ENCODE peak calls at places on chromosomes 13 and 19, in eight cellular contexts. Y, O, U, S, G, W, Q and Z are unnamed samples.

GRCh38 chr13:47252627-47253026 is 355.8 kb upstream of the HTR2A start:
- DNase-seq in O (no peak), Y (no peak), S (no peak), U (no peak), Q (no peak), G (no peak), W (no peak), Z (no peak)

GRCh38 chr19:18541258-18541991 is 1.9 kb downstream of the FKBP8 start:
- DNase-seq in Y (no peak), S (no peak), W (no peak), U (no peak), G (no peak), Q (no peak), O (no peak), Z (no peak)

GRCh38 chr13:34114581-34114980 is 296.6 kb downstream of the RFC3 start:
- DNase-seq in Y (peak), S (no peak), U (no peak), O (no peak), G (no peak), Q (peak), W (no peak), Z (peak)

GRCh38 chr19:31118292-31118925 is 230.8 kb downstream of the TSHZ3 start:
- DNase-seq in G (no peak), S (no peak), Y (no peak), W (no peak), Q (no peak), U (no peak), O (no peak), Z (no peak)

GRCh38 chr19:34503546-34504272 is 22.2 kb downstream of the WTIP start:
- DNase-seq in G (no peak), S (no peak), Q (no peak), O (no peak), W (no peak), Y (no peak), U (no peak), Z (no peak)

GRCh38 chr19:41302624-41303351 is 7.2 kb upstream of the CCDC97 start:
- DNase-seq in Q (peak), O (peak), S (no peak), G (no peak), U (no peak), Y (peak), W (no peak), Z (no peak)

GRCh38 chr19:13103585-13103923 is 896 bp upstream of the LYL1 start:
- DNase-seq in O (no peak), U (no peak), Q (peak), G (no peak), W (peak), S (no peak), Y (no peak), Z (peak)

GRCh38 chr13:97160421-97160820 is 61.7 kb upstream of the MBNL2 start:
- DNase-seq in Y (no peak), G (no peak), U (no peak), O (no peak), W (no peak), S (no peak), Q (no peak), Z (no peak)

GRCh38 chr13:111216166-111216960 is 101.3 kb downstream of the ARHGEF7 start:
- DNase-seq in O (peak), G (peak), Y (peak), W (no peak), S (no peak), U (no peak), Q (no peak), Z (peak)

GRCh38 chr13:39501711-39502324 is 101.2 kb downstream of the LHFPL6 start:
- DNase-seq in U (no peak), W (no peak), G (no peak), Q (no peak), S (no peak), O (no peak), Y (no peak), Z (no peak)

GRCh38 chr19:14672043-14672872 is 2.4 kb downstream of the ADGRE3 start:
- DNase-seq in Y (no peak), U (no peak), Q (peak), O (no peak), W (no peak), S (no peak), G (no peak), Z (no peak)

GRCh38 chr19:1082928-1083816 is 12.0 kb downstream of the POLR2E start:
- DNase-seq in O (no peak), S (no peak), W (no peak), U (no peak), G (no peak), Q (no peak), Y (no peak), Z (no peak)

GRCh38 chr13:33524086-33524485 is 238.5 kb upstream of the STARD13 start:
- DNase-seq in Y (no peak), G (no peak), O (no peak), S (peak), U (peak), Q (no peak), W (no peak), Z (no peak)

GRCh38 chr13:66353664-66354063 is 876.5 kb downstream of the PCDH9 start:
- DNase-seq in S (no peak), Y (no peak), O (no peak), W (no peak), Q (no peak), U (no peak), G (peak), Z (no peak)

GRCh38 chr13:33624740-33625139 is 193.2 kb upstream of the RFC3 start:
- DNase-seq in O (no peak), Q (no peak), G (no peak), Y (no peak), U (no peak), W (no peak), S (no peak), Z (no peak)

GRCh38 chr13:110372676-110373075 is 65.6 kb downstream of the COL4A2 start:
- DNase-seq in G (no peak), O (no peak), S (no peak), Q (no peak), Y (no peak), U (no peak), W (no peak), Z (no peak)

GRCh38 chr13:76992548-76993001 is 694 bp downstream of the CLN5 start:
- DNase-seq in G (no peak), U (peak), S (no peak), O (no peak), Y (no peak), W (peak), Q (no peak), Z (no peak)

GRCh38 chr13:27005556-27005955 is 166.1 kb downstream of the USP12 start:
- DNase-seq in Q (no peak), S (no peak), U (no peak), O (no peak), W (no peak), G (peak), Y (no peak), Z (peak)

GRCh38 chr19:3575260-3575741 is 2.6 kb downstream of the HMG20B start:
- DNase-seq in Q (peak), W (peak), Y (no peak), U (no peak), O (no peak), S (no peak), G (peak), Z (no peak)

GRCh38 chr13:42247883-42248282 is 24.1 kb upstream of the AKAP11 start:
- DNase-seq in U (no peak), Y (no peak), W (no peak), O (no peak), S (no peak), G (no peak), Q (no peak), Z (no peak)

GRCh38 chr13:113158946-113159345 is 498 bp downstream of the PROZ start:
- DNase-seq in U (no peak), Y (no peak), O (no peak), Q (no peak), S (no peak), W (no peak), G (no peak), Z (no peak)

GRCh38 chr19:10936661-10937084 is 8.1 kb downstream of the TIMM29 start:
- DNase-seq in S (peak), Q (peak), W (peak), O (no peak), U (peak), Y (peak), G (peak), Z (peak)

GRCh38 chr19:38970664-38971532 is 4.6 kb downstream of the FBXO17 start:
- DNase-seq in Y (no peak), U (peak), S (no peak), G (no peak), W (no peak), Q (no peak), O (no peak), Z (no peak)

GRCh38 chr19:16594681-16595091 is 22.5 kb upstream of the SLC35E1 start:
- DNase-seq in S (no peak), W (no peak), O (no peak), U (no peak), G (no peak), Q (peak), Y (no peak), Z (no peak)

GRCh38 chr13:44816701-44817684 is 172.3 kb downstream of the NUFIP1 start:
- DNase-seq in Y (no peak), Q (no peak), G (no peak), S (no peak), U (peak), O (no peak), W (no peak), Z (no peak)

GRCh38 chr13:93984876-93985275 is 494.6 kb downstream of the DCT start:
- DNase-seq in Y (no peak), W (no peak), U (no peak), G (no peak), O (no peak), Q (no peak), S (no peak), Z (no peak)

GRCh38 chr13:30766957-30767603 is 31.7 kb downstream of the ALOX5AP start:
- DNase-seq in O (no peak), G (no peak), W (no peak), S (no peak), Y (peak), Q (no peak), U (no peak), Z (no peak)

GRCh38 chr13:94251801-94252200 is 227.7 kb downstream of the DCT start:
- DNase-seq in O (no peak), G (no peak), W (no peak), S (no peak), U (peak), Y (no peak), Q (no peak), Z (no peak)

GRCh38 chr19:11151181-11151580 is 4.4 kb downstream of the SPC24 start:
- DNase-seq in G (no peak), S (no peak), W (no peak), Q (no peak), U (no peak), Y (no peak), O (no peak), Z (no peak)

GRCh38 chr19:2478324-2478755 is 2.4 kb downstream of the GADD45B start:
- DNase-seq in U (peak), Y (no peak), O (no peak), Q (peak), S (no peak), G (peak), W (peak), Z (no peak)

GRCh38 chr19:47324502-47324901 is 7.5 kb upstream of the C5AR2 start:
- DNase-seq in Y (no peak), W (no peak), U (no peak), S (no peak), G (no peak), O (no peak), Q (peak), Z (peak)

GRCh38 chr19:45917421-45918091 is 3.0 kb upstream of the NANOS2 start:
- DNase-seq in Q (no peak), O (no peak), Y (no peak), G (no peak), S (no peak), W (no peak), U (no peak), Z (no peak)

GRCh38 chr19:19040417-19040816 is 7.0 kb downstream of the ARMC6 start:
- DNase-seq in O (no peak), Y (no peak), U (peak), S (no peak), G (no peak), W (no peak), Q (no peak), Z (no peak)

GRCh38 chr19:17811681-17812080 is 9.6 kb downstream of the INSL3 start:
- DNase-seq in U (no peak), G (no peak), O (no peak), W (no peak), Q (no peak), S (no peak), Y (no peak), Z (no peak)

GRCh38 chr13:22505489-22505888 is 675.3 kb upstream of the SGCG start:
- DNase-seq in Y (no peak), W (no peak), O (no peak), G (no peak), S (no peak), U (peak), Q (no peak), Z (no peak)

GRCh38 chr13:104683789-104684188 is 1617.6 kb upstream of the SLC10A2 start:
- DNase-seq in G (no peak), S (no peak), U (no peak), Q (no peak), O (no peak), Y (no peak), W (no peak), Z (no peak)